ENCODE peak calls at places on chromosomes 13 and 19, in nine cellular contexts. T is PC-3, J is IMR-90, D is neural progenitor cell, M is GM23338, E is DND-41, G is mammary epithelial cell, B is SK-N-SH, K is OCI-LY7. Q is an unnamed sample.

GRCh38 chr13:24396821-24397220 is 87.4 kb downstream of the C1QTNF9 start:
- DNase-seq in M (no peak), B (no peak), T (no peak), K (no peak), G (no peak), J (no peak), D (no peak), E (no peak), Q (no peak)

GRCh38 chr13:33218020-33218419 is 67.5 kb downstream of the STARD13 start:
- DNase-seq in D (no peak), E (no peak), J (peak; percentile 71), T (peak; percentile 88), M (peak; percentile 44), B (no peak), K (no peak), G (peak; percentile 55), Q (peak; percentile 59)

GRCh38 chr13:43472344-43472743 is 314.4 kb downstream of the ENOX1 start:
- DNase-seq in E (no peak), G (no peak), D (no peak), B (no peak), M (no peak), J (no peak), K (no peak), T (no peak), Q (no peak)

GRCh38 chr13:44710576-44710975 is 134.4 kb upstream of the TSC22D1 start:
- DNase-seq in G (peak; percentile 91), M (no peak), K (no peak), T (peak; percentile 89), D (no peak), J (peak; percentile 96), E (no peak), B (no peak), Q (no peak)

GRCh38 chr19:30227071-30227621 is 145.0 kb upstream of the ZNF536 start:
- DNase-seq in D (peak; percentile 67), G (no peak), E (no peak), M (peak; percentile 63), J (no peak), K (no peak), B (no peak), T (no peak), Q (peak; percentile 27)

GRCh38 chr13:62300021-62300420 is 884.4 kb upstream of the PCDH20 start:
- DNase-seq in J (no peak), D (no peak), M (no peak), T (no peak), E (no peak), K (no peak), B (no peak), G (no peak), Q (no peak)

GRCh38 chr13:113421673-113422270 is 31.5 kb downstream of the ADPRHL1 start:
- DNase-seq in K (no peak), G (no peak), J (peak; percentile 24), B (peak; percentile 73), M (no peak), E (no peak), D (no peak), T (no peak), Q (peak; percentile 67)

GRCh38 chr13:43258771-43259170 is 235.4 kb downstream of the DNAJC15 start:
- DNase-seq in T (peak; percentile 53), K (no peak), E (no peak), M (no peak), G (peak; percentile 26), B (no peak), J (no peak), D (no peak), Q (no peak)

GRCh38 chr13:75812751-75813181 is 176.6 kb downstream of the LMO7 start:
- DNase-seq in J (peak; percentile 35), T (no peak), E (no peak), K (no peak), D (no peak), G (no peak), B (peak; percentile 19), M (no peak), Q (peak; percentile 19)

GRCh38 chr19:1854542-1855039 is 6.3 kb upstream of the REXO1 start:
- DNase-seq in K (no peak), D (peak; percentile 72), J (no peak), B (no peak), M (peak; percentile 56), G (no peak), E (no peak), T (no peak), Q (no peak)

GRCh38 chr19:33426621-33427475 is 53.3 kb downstream of the CEBPG start:
- DNase-seq in D (no peak), T (no peak), M (no peak), E (no peak), J (no peak), B (no peak), G (no peak), K (no peak), Q (no peak)

GRCh38 chr13:99027260-99027659 is 49.4 kb upstream of the DOCK9 start:
- DNase-seq in T (no peak), J (no peak), E (no peak), K (no peak), G (no peak), B (no peak), D (no peak), M (no peak), Q (no peak)

GRCh38 chr13:108086678-108087077 is 128.7 kb downstream of the LIG4 start:
- DNase-seq in J (peak; percentile 46), K (no peak), M (peak; percentile 37), B (no peak), G (no peak), E (no peak), T (peak; percentile 51), D (peak; percentile 18), Q (peak; percentile 35)

GRCh38 chr13:25192052-25192451 is 20.0 kb upstream of the AMER2 start:
- DNase-seq in D (no peak), B (no peak), J (no peak), E (no peak), T (no peak), K (no peak), G (no peak), M (no peak), Q (no peak)

GRCh38 chr19:1717200-1717969 is 35.9 kb upstream of the ONECUT3 start:
- DNase-seq in G (no peak), B (no peak), M (no peak), D (no peak), K (no peak), J (no peak), E (no peak), T (no peak), Q (no peak)

GRCh38 chr19:46678110-46678732 is 17.2 kb upstream of the DACT3 start:
- DNase-seq in D (peak; percentile 46), B (peak; percentile 89), E (peak; percentile 74), T (peak; percentile 7), M (peak; percentile 89), K (peak; percentile 78), J (no peak), G (no peak), Q (no peak)

GRCh38 chr19:45440259-45440638 is 16.5 kb upstream of the ERCC1 start:
- DNase-seq in T (no peak), B (no peak), D (no peak), J (no peak), G (no peak), M (peak; percentile 27), K (no peak), E (no peak), Q (no peak)
- H3K4me3 ChIP-seq in T (peak overlapping the region; percentile 76), B (peak overlapping the region; percentile 73), D (peak overlapping the region; percentile 99), J (peak overlapping the region; percentile 64), G (peak overlapping the region; percentile 55), M (peak overlapping the region; percentile 87), K (peak overlapping the region; percentile 69), E (peak overlapping the region; percentile 65), Q (peak overlapping the region; percentile 76)

GRCh38 chr13:20118268-20119140 is 42.3 kb downstream of the GJA3 start:
- DNase-seq in T (peak; percentile 26), J (no peak), B (peak; percentile 71), E (peak; percentile 75), D (peak; percentile 63), G (no peak), K (no peak), M (peak; percentile 72), Q (peak; percentile 84)
- H3K27ac ChIP-seq in T (peak overlapping the region; percentile 27), J (peak overlapping the region; percentile 55), B (no peak overlapping the region), E (peak overlapping the region; percentile 86), D (no peak overlapping the region), G (no peak overlapping the region), K (no peak overlapping the region), M (no peak overlapping the region), Q (peak overlapping the region; percentile 82)

GRCh38 chr19:19446655-19447437 is 41.4 kb downstream of the GATAD2A start:
- DNase-seq in M (peak; percentile 44), K (no peak), T (no peak), J (no peak), D (no peak), B (no peak), G (no peak), E (no peak), Q (no peak)
- H4K20me1 ChIP-seq in M (peaks cover 97% of the 10 kb centered on the region), K (peaks cover 13% of the 10 kb centered on the region), T (peaks cover 42% of the 10 kb centered on the region), J (peaks cover 90% of the 10 kb centered on the region), D (peaks cover 99% of the 10 kb centered on the region), B (peaks cover 83% of the 10 kb centered on the region), G (peaks cover 4% of the 10 kb centered on the region), E (peaks cover 95% of the 10 kb centered on the region), Q (peaks cover 64% of the 10 kb centered on the region)

GRCh38 chr19:44718441-44719261 is 19.7 kb downstream of the CEACAM16 start:
- DNase-seq in E (no peak), G (no peak), D (peak; percentile 55), T (peak; percentile 61), M (peak; percentile 95), K (no peak), B (no peak), J (peak; percentile 56), Q (peak; percentile 81)
- H3K4me3 ChIP-seq in E (no peak overlapping the region), G (no peak overlapping the region), D (no peak overlapping the region), T (no peak overlapping the region), M (peak overlapping the region; percentile 43), K (no peak overlapping the region), B (peak overlapping the region; percentile 37), J (no peak overlapping the region), Q (no peak overlapping the region)

GRCh38 chr19:15402411-15403150 is 16.2 kb downstream of the AKAP8L start:
- DNase-seq in B (no peak), T (no peak), K (no peak), E (no peak), G (no peak), M (no peak), J (no peak), D (no peak), Q (no peak)

GRCh38 chr19:15401397-15401710 is 17.4 kb downstream of the AKAP8L start:
- DNase-seq in G (no peak), B (no peak), D (no peak), K (no peak), T (no peak), E (no peak), M (no peak), J (no peak), Q (no peak)

GRCh38 chr19:15404097-15404779 is 14.6 kb downstream of the AKAP8L start:
- DNase-seq in E (no peak), D (no peak), J (no peak), T (no peak), B (no peak), K (no peak), M (no peak), G (no peak), Q (no peak)

GRCh38 chr19:15403151-15403531 is 15.6 kb downstream of the AKAP8L start:
- DNase-seq in K (no peak), D (no peak), E (no peak), M (no peak), B (no peak), J (no peak), T (no peak), G (no peak), Q (no peak)

DNA sequence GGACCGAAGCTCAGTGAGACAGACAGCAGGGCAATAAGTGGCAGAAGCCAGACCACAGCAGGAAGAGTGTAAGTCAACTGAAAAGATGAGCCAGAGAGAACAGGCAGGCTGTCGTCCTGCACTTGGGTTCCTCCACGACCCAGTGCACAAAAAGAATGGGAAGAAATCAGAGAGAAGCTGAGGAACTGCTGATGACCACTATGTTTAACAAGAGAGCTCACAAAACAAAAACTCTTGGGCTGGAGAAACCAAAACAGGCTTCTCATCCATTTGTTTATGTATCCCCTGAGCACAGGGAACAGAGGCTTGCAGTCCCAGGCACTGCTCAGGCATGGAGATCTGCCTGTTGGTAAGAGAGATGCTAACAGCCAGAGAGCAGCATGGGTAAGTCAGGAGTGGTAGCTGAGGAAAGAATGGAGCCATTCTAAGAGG is 14.0 kb downstream of the AKAP8L start:
- DNase-seq in J (no peak), E (no peak), K (peak; percentile 34), B (no peak), D (no peak), T (no peak), M (no peak), G (no peak), Q (no peak)
- H3K27ac ChIP-seq in J (no peak overlapping the region), E (no peak overlapping the region), K (peak overlapping the region; percentile 27), B (no peak overlapping the region), D (peak overlapping the region; percentile 49), T (no peak overlapping the region), M (no peak overlapping the region), G (no peak overlapping the region), Q (no peak overlapping the region)